ENCODE peak calls at places on chromosome 15, in six cellular contexts. O is MCF 10A, V is tibial artery, M is GM13976, H is HCT116, P is foreskin fibroblast. A is an unnamed sample.
A peak's percentile ranks its signal among the peaks of the same experiment; 100 is the strongest.

GRCh38 chr15:40081691-40082194 is 26.9 kb downstream of the BMF start:
- DNase-seq in H (no peak), M (no peak), V (peak; percentile 76), O (no peak), P (peak; percentile 80), A (no peak)

GRCh38 chr15:64111679-64112050 is 15.9 kb downstream of the SNX1 start:
- DNase-seq in V (no peak), M (no peak), H (no peak), O (no peak), P (no peak), A (no peak)

GRCh38 chr15:92495468-92495867 is 101.8 kb downstream of the ST8SIA2 start:
- DNase-seq in P (no peak), H (no peak), M (no peak), V (no peak), O (no peak), A (no peak)

GRCh38 chr15:69748131-69748530 is 295.5 kb downstream of the RPLP1 start:
- DNase-seq in H (no peak), V (no peak), P (no peak), O (no peak), M (no peak), A (no peak)

GRCh38 chr15:31842532-31843195 is 187.7 kb upstream of the CHRNA7 start:
- DNase-seq in P (no peak), V (no peak), H (no peak), M (no peak), O (no peak), A (no peak)

GRCh38 chr15:92272106-92272505 is 121.6 kb upstream of the ST8SIA2 start:
- DNase-seq in O (no peak), H (no peak), M (no peak), V (no peak), P (no peak), A (no peak)

GRCh38 chr15:81146006-81146405 is 11.9 kb downstream of the CFAP161 start:
- DNase-seq in V (no peak), M (no peak), O (no peak), P (peak; percentile 80), H (no peak), A (no peak)

GRCh38 chr15:48003447-48003846 is 117.3 kb upstream of the SLC24A5 start:
- DNase-seq in M (no peak), V (no peak), H (no peak), P (no peak), O (no peak), A (no peak)

GRCh38 chr15:86645861-86646393 is 566.3 kb downstream of the AGBL1 start:
- DNase-seq in O (peak; percentile 5), V (no peak), H (no peak), P (no peak), M (no peak), A (no peak)

GRCh38 chr15:69757186-69757585 is 304.6 kb downstream of the RPLP1 start:
- DNase-seq in M (no peak), V (no peak), P (no peak), H (no peak), O (peak; percentile 18), A (no peak)

GRCh38 chr15:23645379-23646164 is 2.1 kb downstream of the MAGEL2 start:
- DNase-seq in P (no peak), M (no peak), O (no peak), V (no peak), H (no peak), A (no peak)

GRCh38 chr15:56587686-56588085 is 122.7 kb upstream of the MNS1 start:
- DNase-seq in P (peak; percentile 25), H (no peak), V (no peak), O (no peak), M (no peak), A (no peak)

GRCh38 chr15:100043069-100043641 is 298.6 kb downstream of the ADAMTS17 start:
- DNase-seq in M (no peak), V (no peak), H (peak; percentile 33), P (peak; percentile 50), O (peak; percentile 75), A (no peak)

GRCh38 chr15:31459011-31459748 is 132.5 kb downstream of the KLF13 start:
- DNase-seq in V (no peak), O (peak; percentile 71), H (no peak), P (no peak), M (peak; percentile 84), A (peak; percentile 81)

GRCh38 chr15:37096878-37097568 is 3.3 kb downstream of the MEIS2 start:
- DNase-seq in P (peak; percentile 57), O (no peak), V (no peak), M (no peak), H (no peak), A (no peak)

GRCh38 chr15:56052389-56053045 is 59.1 kb upstream of the NEDD4 start:
- DNase-seq in H (peak; percentile 57), V (no peak), O (peak; percentile 58), M (peak; percentile 59), P (peak; percentile 71), A (peak; percentile 53)

GRCh38 chr15:74571191-74571590 is 30.2 kb downstream of the ARID3B start:
- DNase-seq in O (no peak), V (no peak), M (no peak), P (no peak), H (no peak), A (no peak)

GRCh38 chr15:47756872-47757271 is 39.6 kb downstream of the SEMA6D start:
- DNase-seq in H (no peak), V (no peak), M (no peak), P (peak; percentile 93), O (peak; percentile 57), A (no peak)

GRCh38 chr15:92645731-92646130 is 9.8 kb downstream of the FAM174B start:
- DNase-seq in P (no peak), H (no peak), M (no peak), V (no peak), O (no peak), A (no peak)

GRCh38 chr15:99347609-99348008 is 96.3 kb downstream of the LRRC28 start:
- DNase-seq in P (peak; percentile 25), V (no peak), O (no peak), M (no peak), H (no peak), A (no peak)

GRCh38 chr15:72483279-72483678 is 9.1 kb downstream of the ARIH1 start:
- DNase-seq in H (no peak), M (no peak), P (no peak), V (no peak), O (no peak), A (no peak)

GRCh38 chr15:98729446-98730042 is 81.2 kb downstream of the IGF1R start:
- DNase-seq in P (no peak), H (no peak), O (no peak), M (no peak), V (no peak), A (no peak)

GRCh38 chr15:92910451-92910850 is 10.3 kb downstream of the CHD2 start:
- DNase-seq in O (no peak), V (no peak), M (no peak), P (no peak), H (no peak), A (no peak)

GRCh38 chr15:41971893-41972340 is 440 bp downstream of the EHD4 start:
- DNase-seq in H (no peak), V (no peak), P (peak; percentile 29), M (peak; percentile 60), O (no peak), A (peak; percentile 63)

GRCh38 chr15:66939451-66940023 is 125.9 kb upstream of the SMAD3 start:
- DNase-seq in M (no peak), O (no peak), P (no peak), V (peak; percentile 12), H (no peak), A (no peak)

GRCh38 chr15:56244811-56245576 is 1.3 kb upstream of the RFX7 start:
- DNase-seq in M (peak; percentile 38), H (no peak), V (no peak), P (no peak), O (no peak), A (peak; percentile 28)

GRCh38 chr15:79522656-79523055 is 90.5 kb downstream of the MINAR1 start:
- DNase-seq in P (peak; percentile 8), V (no peak), M (no peak), H (no peak), O (no peak), A (no peak)

GRCh38 chr15:65332662-65333440 is 28.4 kb downstream of the RNU5B-1 start:
- DNase-seq in P (no peak), O (no peak), M (peak; percentile 11), V (no peak), H (no peak), A (no peak)

GRCh38 chr15:86349565-86349964 is 269.9 kb downstream of the AGBL1 start:
- DNase-seq in O (no peak), P (no peak), V (no peak), M (no peak), H (no peak), A (no peak)

GRCh38 chr15:51970132-51970817 is 1.3 kb downstream of the LEO1 start:
- DNase-seq in O (peak; percentile 17), H (no peak), P (no peak), V (no peak), M (no peak), A (no peak)

GRCh38 chr15:51970981-51971352 is 611 bp downstream of the LEO1 start:
- DNase-seq in M (peak; percentile 37), P (no peak), V (no peak), H (no peak), O (no peak), A (peak; percentile 23)

GRCh38 chr15:51973220-51973619 is 1.6 kb upstream of the LEO1 start:
- DNase-seq in M (no peak), H (no peak), P (peak; percentile 6), O (no peak), V (no peak), A (no peak)

GRCh38 chr15:51969728-51970127 is 1.9 kb downstream of the LEO1 start:
- DNase-seq in V (no peak), H (no peak), P (peak; percentile 8), O (peak; percentile 16), M (no peak), A (no peak)

GRCh38 chr15:51971353-51972133 is at the start of gene LEO1:
- DNase-seq in M (peak; percentile 96), H (peak; percentile 95), O (peak; percentile 95), V (peak; percentile 91), P (peak; percentile 98), A (peak; percentile 95)
- TF ChIP-seq CTCF in M (peak; percentile 44), H (no peak), O (peak; percentile 31), V (peak; percentile 38), P (peak; percentile 55), A (peak; percentile 29)

GRCh38 chr15:25608926-25609325 is 170.1 kb upstream of the UBE3A start:
- DNase-seq in M (no peak), O (no peak), P (no peak), H (no peak), V (no peak), A (no peak)
- TF ChIP-seq CTCF in M (no peak), O (no peak), P (no peak), H (no peak), V (no peak), A (no peak)

DNA sequence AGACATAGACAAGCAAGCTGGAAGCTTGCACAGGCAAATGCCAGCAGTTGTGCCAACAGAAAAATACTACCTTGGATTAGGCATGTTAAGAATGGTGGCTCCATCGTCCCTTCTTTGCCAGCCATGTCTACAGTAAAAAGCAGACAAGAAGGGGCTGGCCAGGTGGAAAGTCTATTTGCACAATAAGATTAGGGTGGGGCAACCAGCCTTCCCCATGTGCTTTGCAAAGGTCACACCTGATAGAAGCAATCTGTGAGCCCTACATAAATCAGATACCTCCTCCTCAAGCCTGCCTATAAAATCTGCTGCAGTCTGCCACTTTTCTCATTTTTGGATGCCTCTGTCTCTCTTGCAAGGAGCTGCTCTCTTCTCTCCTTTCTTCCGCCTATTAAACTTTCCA is 555.9 kb downstream of the RSL24D1 start:
- DNase-seq in H (no peak), O (no peak), V (no peak), P (no peak), M (no peak), A (no peak)
- TF ChIP-seq CTCF in H (no peak), O (no peak), V (no peak), P (no peak), M (no peak), A (no peak)

GRCh38 chr15:53458736-53459135 is 300.7 kb downstream of the WDR72 start:
- DNase-seq in H (no peak), M (no peak), O (no peak), P (no peak), V (no peak), A (no peak)
- TF ChIP-seq CTCF in H (no peak), M (no peak), O (no peak), P (no peak), V (no peak), A (no peak)